ENCODE peak calls at places on chromosomes 12 and 14, in eight cellular contexts. F is endodermal cell, N is fibroblast of lung, E is endothelial cell, H is AG09309, K is GM12865, I is ascending aorta, R is transverse colon. Z is an unnamed sample.

GRCh38 chr14:29905549-29905948 is 22.1 kb downstream of the PRKD1 start:
- DNase-seq in I (no peak), E (no peak), H (no peak), K (no peak), N (no peak), R (no peak), F (no peak), Z (no peak)

GRCh38 chr12:122102331-122102730 is 23.8 kb downstream of the MLXIP start:
- DNase-seq in I (no peak), E (no peak), N (no peak), F (no peak), R (no peak), K (no peak), H (no peak), Z (no peak)

GRCh38 chr12:130483616-130484180 is 146.0 kb downstream of the PIWIL1 start:
- DNase-seq in K (no peak), N (no peak), H (no peak), R (no peak), E (no peak), F (no peak), I (no peak), Z (no peak)

GRCh38 chr12:38956337-38956736 is 50.9 kb upstream of the CPNE8 start:
- DNase-seq in E (no peak), H (no peak), F (no peak), I (no peak), K (no peak), N (peak), R (no peak), Z (no peak)

GRCh38 chr12:11801643-11802042 is 152.2 kb downstream of the ETV6 start:
- DNase-seq in I (no peak), H (no peak), E (no peak), F (no peak), R (no peak), N (no peak), K (no peak), Z (no peak)

GRCh38 chr14:85002846-85003245 is 527.1 kb upstream of the FLRT2 start:
- DNase-seq in H (no peak), K (no peak), R (no peak), F (no peak), I (no peak), E (no peak), N (no peak), Z (no peak)

GRCh38 chr12:31853977-31854376 is 105.2 kb upstream of the RESF1 start:
- DNase-seq in I (no peak), R (no peak), E (no peak), N (no peak), K (no peak), H (no peak), F (no peak), Z (no peak)

GRCh38 chr14:23650506-23650905 is 14.3 kb downstream of the DHRS2 start:
- DNase-seq in E (no peak), R (no peak), K (no peak), H (no peak), F (no peak), I (no peak), N (no peak), Z (no peak)

GRCh38 chr14:31170411-31170810 is 37.2 kb downstream of the HECTD1 start:
- DNase-seq in R (no peak), K (no peak), I (no peak), F (no peak), E (no peak), H (no peak), N (peak), Z (no peak)

GRCh38 chr14:69876221-69876847 is 2.9 kb upstream of the SMOC1 start:
- DNase-seq in F (no peak), K (no peak), I (no peak), H (no peak), N (no peak), R (no peak), E (no peak), Z (no peak)

GRCh38 chr14:22225526-22226133 is 363.4 kb downstream of the DAD1 start:
- DNase-seq in R (no peak), H (no peak), E (no peak), K (no peak), N (peak), I (no peak), F (no peak), Z (no peak)

GRCh38 chr14:76673261-76673660 is 88.0 kb upstream of the VASH1 start:
- DNase-seq in I (no peak), R (no peak), E (no peak), N (no peak), K (no peak), F (no peak), H (no peak), Z (no peak)

GRCh38 chr12:2805146-2805525 is 7.3 kb upstream of the ITFG2 start:
- DNase-seq in K (no peak), F (no peak), E (no peak), H (no peak), N (peak), R (no peak), I (no peak), Z (no peak)

GRCh38 chr12:112096667-112097066 is 11.9 kb downstream of the NAA25 start:
- DNase-seq in F (peak), I (no peak), H (no peak), R (no peak), E (no peak), N (peak), K (peak), Z (no peak)

GRCh38 chr12:127531561-127531960 is 735.4 kb upstream of the TMEM132C start:
- DNase-seq in K (no peak), H (no peak), R (no peak), E (no peak), F (peak), N (no peak), I (no peak), Z (no peak)

GRCh38 chr12:3685813-3686212 is 67.1 kb downstream of the CRACR2A start:
- DNase-seq in K (no peak), H (no peak), E (no peak), N (no peak), I (no peak), R (no peak), F (no peak), Z (no peak)

GRCh38 chr12:124713041-124713435 is 145.6 kb upstream of the NCOR2 start:
- DNase-seq in E (no peak), F (no peak), N (peak), K (peak), I (peak), H (no peak), R (peak), Z (peak)

GRCh38 chr12:96344124-96344695 is 56.0 kb downstream of the CDK17 start:
- DNase-seq in I (no peak), K (no peak), F (no peak), R (no peak), E (no peak), N (no peak), H (no peak), Z (no peak)

GRCh38 chr14:103118019-103118662 is 5.1 kb upstream of the TNFAIP2 start:
- DNase-seq in E (no peak), H (no peak), K (no peak), F (peak), R (peak), N (no peak), I (peak), Z (no peak)

GRCh38 chr14:36773136-36773540 is 111.5 kb downstream of the PAX9 start:
- DNase-seq in E (no peak), R (no peak), N (peak), K (no peak), H (no peak), I (no peak), F (peak), Z (no peak)

GRCh38 chr12:116306536-116306935 is 29.0 kb upstream of the MED13L start:
- DNase-seq in I (no peak), H (no peak), K (no peak), E (no peak), R (no peak), N (no peak), F (peak), Z (no peak)

GRCh38 chr14:81066672-81067071 is 111.3 kb downstream of the TSHR start:
- DNase-seq in R (no peak), N (peak), H (no peak), F (no peak), K (no peak), I (no peak), E (no peak), Z (no peak)

GRCh38 chr12:62588916-62589315 is 122.3 kb downstream of the MON2 start:
- DNase-seq in H (no peak), N (peak), E (no peak), R (no peak), F (no peak), I (no peak), K (no peak), Z (no peak)
- TF ChIP-seq CTCF in H (no peak), N (no peak), E (no peak), R (no peak), F (no peak), I (no peak), K (no peak), Z (no peak)

DNA sequence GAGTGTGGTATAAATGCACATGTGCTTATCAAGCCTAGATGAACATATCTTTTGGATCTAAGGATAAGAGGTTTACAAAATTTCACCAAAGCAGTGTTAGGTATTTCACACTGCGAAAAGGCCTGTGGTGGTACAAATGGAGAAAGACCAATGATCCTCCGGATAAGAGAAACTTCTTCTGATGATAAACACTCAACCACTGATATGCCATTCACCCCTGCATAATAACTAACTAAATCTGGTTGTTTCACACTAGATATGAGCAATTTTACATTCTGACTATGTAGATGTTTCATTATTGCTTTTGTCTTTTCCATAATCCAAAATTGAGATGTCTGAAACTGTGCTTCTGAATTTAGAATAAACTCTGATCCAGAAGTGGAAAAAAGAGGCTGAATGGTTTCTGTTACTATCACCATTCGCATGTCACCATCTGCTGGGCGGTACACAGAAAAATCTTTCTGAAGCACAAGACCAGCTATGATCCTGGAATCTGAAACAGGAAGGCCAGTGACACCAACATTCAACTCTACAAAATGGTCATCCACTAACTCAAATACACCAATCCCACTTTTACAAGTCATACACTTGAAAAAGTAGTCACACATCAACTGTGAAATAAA is 1.3 kb downstream of the BBS10 start:
- DNase-seq in H (no peak), R (no peak), K (peak), N (peak), F (no peak), E (no peak), I (no peak), Z (peak)
- TF ChIP-seq CTCF in H (peak), R (no peak), K (peak), N (peak), F (peak), E (no peak), I (no peak), Z (peak)

GRCh38 chr12:57757771-57758170 is 2.9 kb downstream of the MARCHF9 start:
- DNase-seq in I (no peak), F (no peak), H (no peak), E (no peak), N (no peak), R (no peak), K (no peak), Z (no peak)

GRCh38 chr12:57758566-57759359 is 3.9 kb downstream of the MARCHF9 start:
- DNase-seq in R (no peak), E (no peak), K (no peak), I (no peak), F (no peak), H (no peak), N (no peak), Z (no peak)

GRCh38 chr12:57760347-57760982 is 5.6 kb downstream of the MARCHF9 start:
- DNase-seq in R (no peak), H (no peak), K (no peak), E (peak), F (peak), I (no peak), N (no peak), Z (no peak)

GRCh38 chr12:57761391-57761998 is 5.4 kb downstream of the CYP27B1 start:
- DNase-seq in R (no peak), H (no peak), I (no peak), N (no peak), K (no peak), F (no peak), E (no peak), Z (no peak)

GRCh38 chr12:57759360-57759980 is 4.6 kb downstream of the MARCHF9 start:
- DNase-seq in H (no peak), F (peak), R (no peak), K (peak), I (no peak), N (peak), E (no peak), Z (no peak)
- TF ChIP-seq CTCF in H (peak), F (peak), R (peak), K (peak), I (no peak), N (peak), E (peak), Z (peak)

DNA sequence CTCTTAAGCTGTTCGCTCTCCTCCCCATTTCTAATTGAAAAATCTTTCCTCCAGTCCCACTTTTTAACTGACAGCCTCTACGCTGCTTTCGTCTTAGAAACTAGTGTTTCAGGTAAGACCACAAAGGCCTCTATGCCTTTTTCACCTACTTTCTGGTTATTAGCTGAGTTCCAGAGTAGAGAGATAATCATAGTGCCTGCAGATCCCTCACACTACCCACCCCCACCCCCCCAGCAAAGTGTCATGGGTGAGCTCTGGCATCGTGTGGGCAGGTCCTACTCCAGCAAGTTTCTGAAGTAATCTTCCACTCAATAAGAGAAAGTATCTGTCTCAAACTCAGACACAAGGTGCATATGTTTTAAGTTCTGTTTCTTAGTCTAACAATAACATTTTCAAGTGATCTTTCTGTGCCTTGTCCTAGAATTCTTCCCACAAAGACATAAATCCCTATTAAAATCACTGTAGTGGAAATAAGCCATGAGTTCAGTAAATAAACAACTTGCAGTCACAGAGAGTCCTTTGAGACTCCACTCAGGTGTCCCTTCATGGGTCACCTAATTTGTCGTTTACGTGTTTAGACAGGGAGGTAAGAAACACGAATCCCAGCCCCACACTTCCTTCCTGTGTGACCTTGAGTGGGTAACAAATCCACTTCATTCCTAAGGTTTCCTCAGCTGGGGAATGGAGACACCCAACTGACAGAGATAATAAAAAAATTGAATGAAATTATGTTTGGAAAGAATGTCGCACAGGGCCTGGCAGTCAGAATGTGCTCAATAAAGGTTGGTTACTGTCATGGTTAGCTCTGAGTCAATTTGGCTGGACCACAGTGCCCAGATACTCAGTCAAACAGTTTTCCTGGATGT is 228.9 kb upstream of the CAND1 start:
- DNase-seq in H (no peak), R (no peak), K (peak), I (no peak), E (no peak), F (no peak), N (no peak), Z (no peak)
- TF ChIP-seq CTCF in H (no peak), R (no peak), K (no peak), I (no peak), E (no peak), F (no peak), N (no peak), Z (no peak)

GRCh38 chr12:52701281-52701680 is 2.0 kb downstream of the KRT77 start:
- DNase-seq in I (no peak), K (no peak), R (no peak), H (no peak), E (no peak), N (no peak), F (no peak), Z (no peak)
- TF ChIP-seq CTCF in I (no peak), K (no peak), R (no peak), H (no peak), E (no peak), N (no peak), F (no peak), Z (no peak)

GRCh38 chr12:126189856-126190255 is 1124.6 kb downstream of the AACS start:
- DNase-seq in E (no peak), F (no peak), H (no peak), N (no peak), I (no peak), R (no peak), K (no peak), Z (no peak)
- TF ChIP-seq CTCF in E (no peak), F (no peak), H (no peak), N (no peak), I (no peak), R (no peak), K (no peak), Z (no peak)

GRCh38 chr14:90818715-90819114 is 2.5 kb upstream of the TTC7B start:
- DNase-seq in R (no peak), H (no peak), N (no peak), K (no peak), F (no peak), I (no peak), E (no peak), Z (no peak)

GRCh38 chr14:90816686-90817436 is 631 bp upstream of the TTC7B start:
- DNase-seq in H (no peak), N (no peak), F (no peak), E (no peak), R (no peak), I (no peak), K (no peak), Z (no peak)

GRCh38 chr14:90814806-90815566 is 1.2 kb downstream of the TTC7B start:
- DNase-seq in F (no peak), K (no peak), I (no peak), R (no peak), N (no peak), E (no peak), H (no peak), Z (no peak)

GRCh38 chr14:90815567-90815816 is 738 bp downstream of the TTC7B start:
- DNase-seq in I (no peak), E (no peak), F (no peak), R (no peak), H (no peak), K (no peak), N (no peak), Z (no peak)

DNA sequence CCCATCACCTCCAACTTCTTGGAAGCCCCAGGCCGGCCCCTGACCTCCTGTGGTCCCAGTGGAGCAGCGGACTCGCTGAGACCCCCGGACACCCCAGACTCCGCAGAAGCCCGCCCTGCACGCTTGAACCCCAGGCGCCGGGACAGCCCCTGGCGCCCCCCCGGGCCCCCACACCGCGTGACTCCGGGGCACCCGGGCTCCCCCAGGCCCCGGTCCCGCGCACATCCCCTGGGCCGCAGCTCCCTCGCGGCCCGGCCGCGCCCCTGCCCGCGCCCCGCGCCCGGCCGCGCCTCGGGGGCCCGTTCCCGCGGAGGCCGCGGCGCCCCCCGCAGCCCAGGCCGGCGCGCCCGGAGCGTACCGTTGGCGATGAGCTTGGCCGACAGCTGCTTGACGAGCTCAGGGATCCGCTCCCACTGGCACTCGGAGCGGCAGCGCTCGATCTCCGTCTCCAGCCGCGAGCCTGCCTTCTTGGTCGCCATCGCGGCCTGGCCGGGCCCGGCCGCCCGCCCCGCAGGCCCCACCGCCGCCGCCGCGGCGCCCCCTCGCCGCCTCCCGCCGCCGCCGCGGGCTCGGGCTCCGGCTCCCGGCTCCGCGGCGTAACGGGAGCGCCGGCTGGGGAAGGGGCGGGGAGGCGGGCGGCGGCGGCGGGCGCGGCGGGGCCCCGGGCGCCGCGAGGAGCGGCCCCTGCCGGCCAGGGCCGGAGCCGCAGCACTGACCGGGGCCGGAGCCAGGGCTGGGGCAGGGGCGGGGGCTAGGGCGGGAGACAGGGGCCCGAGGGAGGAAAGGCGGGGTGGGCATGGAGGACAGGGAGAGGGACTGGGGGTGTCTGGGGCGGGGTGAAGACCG is at the start of gene TTC7B:
- DNase-seq in F (peak), E (peak), K (peak), N (peak), R (peak), H (no peak), I (no peak), Z (peak)
- TF ChIP-seq CTCF in F (peak), E (no peak), K (peak), N (no peak), R (no peak), H (no peak), I (peak), Z (peak)

DNA sequence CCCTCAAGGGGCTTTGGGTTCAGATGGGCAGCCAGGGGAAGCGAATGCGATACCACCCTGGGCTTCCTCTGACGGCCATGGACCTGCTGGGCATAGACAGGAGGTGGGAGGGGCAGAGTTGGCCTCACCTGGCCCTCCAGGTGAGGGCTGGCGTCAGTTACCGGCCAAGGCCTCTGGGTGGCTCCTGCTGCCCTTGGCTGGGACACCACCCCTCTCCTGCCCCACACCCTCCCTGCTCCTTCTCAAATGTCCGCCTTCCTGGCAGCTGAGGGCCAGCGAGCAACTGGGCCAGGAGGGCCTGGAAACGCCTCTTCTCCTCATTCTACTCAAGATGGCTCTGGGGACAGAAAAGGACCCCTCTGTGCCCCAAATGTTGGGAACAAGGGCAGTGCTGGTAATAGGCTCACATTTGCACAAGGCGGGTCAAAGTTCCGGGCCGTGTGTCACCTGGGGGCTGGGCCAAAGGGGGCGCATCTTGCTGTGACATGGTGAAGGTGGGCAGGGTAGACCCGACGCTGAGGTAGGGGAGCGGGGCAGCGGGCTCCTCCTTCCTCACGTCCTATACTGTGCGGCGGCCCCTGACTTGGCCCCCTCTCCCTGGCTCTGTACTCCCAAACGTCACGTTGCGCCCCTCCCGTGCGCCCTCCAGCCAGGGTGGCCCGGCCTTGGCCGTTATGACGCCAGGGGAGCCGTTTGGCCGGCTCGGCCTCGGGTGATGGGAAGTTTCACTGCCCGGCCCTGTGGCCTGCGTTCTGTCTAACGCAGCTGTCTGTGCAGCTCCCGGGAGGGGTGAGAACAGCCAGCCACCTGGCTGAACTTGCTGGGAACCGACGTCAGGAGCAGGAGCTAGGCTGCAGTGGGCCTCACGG is 18.1 kb upstream of the DLK1 start:
- DNase-seq in R (peak), I (no peak), N (no peak), H (no peak), E (no peak), K (no peak), F (peak), Z (no peak)
- TF ChIP-seq CTCF in R (peak), I (no peak), N (no peak), H (no peak), E (no peak), K (no peak), F (peak), Z (no peak)